ENCODE peak calls at places on chromosomes 3 and 15, in seven cellular contexts. One of them, this sample, is unnamed.

GRCh38 chr3:165466856-165467255 is 270.7 kb upstream of the SLITRK3 start:
- DNase-seq in progenitor cell of endocrine pancreas: no peak
- DNase-seq in GM12865: no peak
- DNase-seq in AG04449: no peak
- DNase-seq in cardiac muscle cell: peak; percentile 2
- DNase-seq in endothelial cell: no peak
- DNase-seq in lower lobe of right lung: no peak
- DNase-seq in this sample: no peak

GRCh38 chr3:20136231-20136630 is 49.8 kb downstream of the SGO1 start:
- DNase-seq in lower lobe of right lung: no peak
- DNase-seq in GM12865: no peak
- DNase-seq in AG04449: no peak
- DNase-seq in endothelial cell: no peak
- DNase-seq in cardiac muscle cell: no peak
- DNase-seq in progenitor cell of endocrine pancreas: no peak
- DNase-seq in this sample: no peak

GRCh38 chr3:195823998-195824397 is 12.3 kb upstream of the MUC4 start:
- DNase-seq in progenitor cell of endocrine pancreas: no peak
- DNase-seq in lower lobe of right lung: peak; percentile 76
- DNase-seq in GM12865: no peak
- DNase-seq in AG04449: no peak
- DNase-seq in cardiac muscle cell: no peak
- DNase-seq in endothelial cell: no peak
- DNase-seq in this sample: no peak

GRCh38 chr3:118900737-118901525 is 133.7 kb downstream of the IGSF11 start:
- DNase-seq in GM12865: no peak
- DNase-seq in lower lobe of right lung: no peak
- DNase-seq in endothelial cell: no peak
- DNase-seq in progenitor cell of endocrine pancreas: no peak
- DNase-seq in AG04449: no peak
- DNase-seq in cardiac muscle cell: no peak
- DNase-seq in this sample: peak; percentile 12

GRCh38 chr3:47581835-47582234 is 3.2 kb upstream of the CSPG5 start:
- DNase-seq in cardiac muscle cell: no peak
- DNase-seq in endothelial cell: no peak
- DNase-seq in AG04449: no peak
- DNase-seq in progenitor cell of endocrine pancreas: no peak
- DNase-seq in GM12865: no peak
- DNase-seq in lower lobe of right lung: no peak
- DNase-seq in this sample: no peak

GRCh38 chr15:61084502-61084901 is 144.6 kb downstream of the RORA start:
- DNase-seq in GM12865: no peak
- DNase-seq in endothelial cell: no peak
- DNase-seq in progenitor cell of endocrine pancreas: no peak
- DNase-seq in AG04449: no peak
- DNase-seq in cardiac muscle cell: no peak
- DNase-seq in lower lobe of right lung: no peak
- DNase-seq in this sample: no peak

GRCh38 chr15:77642793-77643430 is 10.2 kb upstream of the LINGO1 start:
- DNase-seq in cardiac muscle cell: no peak
- DNase-seq in progenitor cell of endocrine pancreas: no peak
- DNase-seq in endothelial cell: no peak
- DNase-seq in lower lobe of right lung: no peak
- DNase-seq in GM12865: no peak
- DNase-seq in AG04449: no peak
- DNase-seq in this sample: no peak

GRCh38 chr3:53680026-53680425 is 166.2 kb downstream of the CHDH start:
- DNase-seq in lower lobe of right lung: no peak
- DNase-seq in GM12865: no peak
- DNase-seq in AG04449: no peak
- DNase-seq in progenitor cell of endocrine pancreas: no peak
- DNase-seq in cardiac muscle cell: peak; percentile 78
- DNase-seq in endothelial cell: no peak
- DNase-seq in this sample: no peak

GRCh38 chr3:46729038-46729437 is 11.4 kb upstream of the PRSS50 start:
- DNase-seq in endothelial cell: no peak
- DNase-seq in lower lobe of right lung: no peak
- DNase-seq in cardiac muscle cell: no peak
- DNase-seq in AG04449: no peak
- DNase-seq in GM12865: no peak
- DNase-seq in progenitor cell of endocrine pancreas: no peak
- DNase-seq in this sample: no peak

GRCh38 chr3:189714991-189715961 is 84.1 kb downstream of the TP63 start:
- DNase-seq in AG04449: peak; percentile 64
- DNase-seq in endothelial cell: no peak
- DNase-seq in progenitor cell of endocrine pancreas: no peak
- DNase-seq in cardiac muscle cell: no peak
- DNase-seq in lower lobe of right lung: no peak
- DNase-seq in GM12865: peak; percentile 56
- DNase-seq in this sample: no peak

GRCh38 chr3:112770026-112770626 is 76.5 kb downstream of the CD200R1L start:
- DNase-seq in AG04449: no peak
- DNase-seq in lower lobe of right lung: no peak
- DNase-seq in GM12865: peak; percentile 16
- DNase-seq in cardiac muscle cell: no peak
- DNase-seq in progenitor cell of endocrine pancreas: no peak
- DNase-seq in endothelial cell: no peak
- DNase-seq in this sample: peak; percentile 69

GRCh38 chr3:128878556-128879124 is 780 bp upstream of the ACAD9 start:
- DNase-seq in progenitor cell of endocrine pancreas: no peak
- DNase-seq in endothelial cell: no peak
- DNase-seq in lower lobe of right lung: no peak
- DNase-seq in cardiac muscle cell: peak; percentile 10
- DNase-seq in AG04449: peak; percentile 10
- DNase-seq in GM12865: peak; percentile 48
- DNase-seq in this sample: peak; percentile 32

GRCh38 chr15:98658831-98659699 is 10.7 kb downstream of the IGF1R start:
- DNase-seq in lower lobe of right lung: no peak
- DNase-seq in progenitor cell of endocrine pancreas: no peak
- DNase-seq in endothelial cell: peak; percentile 33
- DNase-seq in AG04449: no peak
- DNase-seq in GM12865: peak; percentile 66
- DNase-seq in cardiac muscle cell: peak; percentile 61
- DNase-seq in this sample: peak; percentile 32

GRCh38 chr15:63503739-63504246 is 600 bp upstream of the USP3 start:
- DNase-seq in endothelial cell: peak; percentile 34
- DNase-seq in GM12865: peak; percentile 91
- DNase-seq in AG04449: no peak
- DNase-seq in progenitor cell of endocrine pancreas: peak; percentile 21
- DNase-seq in cardiac muscle cell: peak; percentile 48
- DNase-seq in lower lobe of right lung: peak; percentile 82
- DNase-seq in this sample: peak; percentile 95

GRCh38 chr3:18987862-18988447 is 160.4 kb upstream of the KCNH8 start:
- DNase-seq in cardiac muscle cell: no peak
- DNase-seq in AG04449: no peak
- DNase-seq in lower lobe of right lung: no peak
- DNase-seq in endothelial cell: no peak
- DNase-seq in progenitor cell of endocrine pancreas: no peak
- DNase-seq in GM12865: no peak
- DNase-seq in this sample: no peak

DNA sequence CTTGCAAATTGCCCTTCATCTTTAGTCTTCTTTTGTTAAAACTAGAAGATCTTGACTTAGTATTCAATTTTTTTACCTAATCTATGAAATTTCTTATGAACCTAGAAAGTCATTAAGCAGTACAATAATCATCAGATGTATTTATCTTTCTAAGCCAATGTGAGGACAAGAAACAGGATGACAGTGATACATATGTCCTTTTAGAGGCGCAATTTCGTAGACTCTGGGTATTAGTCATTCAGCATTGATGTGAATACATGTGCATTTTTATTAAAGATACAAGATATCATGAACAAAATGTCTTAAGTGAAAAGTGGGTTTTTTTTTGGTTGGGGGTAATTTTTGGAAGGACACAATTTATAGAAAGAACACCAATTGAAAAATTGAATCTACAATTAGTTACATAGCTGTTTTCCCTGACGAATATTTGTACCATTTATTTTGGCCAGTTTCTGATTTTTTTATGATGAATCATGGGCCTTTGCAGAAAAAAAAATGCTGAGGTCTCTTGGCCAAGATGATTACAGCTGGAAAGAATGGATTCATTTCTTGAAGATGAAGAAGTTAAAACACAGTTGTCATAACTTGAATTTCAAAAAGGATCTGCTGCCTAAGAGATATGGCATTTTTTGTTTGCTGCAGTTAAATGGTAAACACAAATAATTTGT is 48.9 kb upstream of the AGTR1 start:
- DNase-seq in progenitor cell of endocrine pancreas: no peak
- DNase-seq in AG04449: no peak
- DNase-seq in endothelial cell: no peak
- DNase-seq in GM12865: no peak
- DNase-seq in cardiac muscle cell: no peak
- DNase-seq in lower lobe of right lung: no peak
- DNase-seq in this sample: no peak
- TF ChIP-seq CTCF in progenitor cell of endocrine pancreas: no peak
- TF ChIP-seq CTCF in AG04449: no peak
- TF ChIP-seq CTCF in endothelial cell: no peak
- TF ChIP-seq CTCF in GM12865: no peak
- TF ChIP-seq CTCF in cardiac muscle cell: no peak
- TF ChIP-seq CTCF in lower lobe of right lung: no peak
- TF ChIP-seq CTCF in this sample: no peak

GRCh38 chr15:47384316-47384715 is 333.0 kb upstream of the SEMA6D start:
- DNase-seq in progenitor cell of endocrine pancreas: no peak
- DNase-seq in AG04449: peak; percentile 61
- DNase-seq in lower lobe of right lung: no peak
- DNase-seq in endothelial cell: peak; percentile 31
- DNase-seq in GM12865: no peak
- DNase-seq in cardiac muscle cell: peak; percentile 64
- DNase-seq in this sample: no peak
- TF ChIP-seq CTCF in progenitor cell of endocrine pancreas: no peak
- TF ChIP-seq CTCF in AG04449: no peak
- TF ChIP-seq CTCF in lower lobe of right lung: no peak
- TF ChIP-seq CTCF in endothelial cell: no peak
- TF ChIP-seq CTCF in GM12865: no peak
- TF ChIP-seq CTCF in cardiac muscle cell: no peak
- TF ChIP-seq CTCF in this sample: no peak

GRCh38 chr3:155938409-155938808 is 68.0 kb downstream of the GMPS start:
- DNase-seq in endothelial cell: no peak
- DNase-seq in progenitor cell of endocrine pancreas: no peak
- DNase-seq in GM12865: no peak
- DNase-seq in lower lobe of right lung: no peak
- DNase-seq in AG04449: no peak
- DNase-seq in cardiac muscle cell: no peak
- DNase-seq in this sample: no peak

GRCh38 chr3:155934215-155934614 is 63.8 kb downstream of the GMPS start:
- DNase-seq in cardiac muscle cell: no peak
- DNase-seq in AG04449: no peak
- DNase-seq in progenitor cell of endocrine pancreas: no peak
- DNase-seq in lower lobe of right lung: no peak
- DNase-seq in GM12865: no peak
- DNase-seq in endothelial cell: no peak
- DNase-seq in this sample: no peak
- TF ChIP-seq CTCF in cardiac muscle cell: peak; percentile 27
- TF ChIP-seq CTCF in AG04449: no peak
- TF ChIP-seq CTCF in progenitor cell of endocrine pancreas: no peak
- TF ChIP-seq CTCF in lower lobe of right lung: no peak
- TF ChIP-seq CTCF in GM12865: no peak
- TF ChIP-seq CTCF in endothelial cell: no peak
- TF ChIP-seq CTCF in this sample: no peak

GRCh38 chr3:142680710-142681109 is 43.1 kb upstream of the TRPC1 start:
- DNase-seq in cardiac muscle cell: no peak
- DNase-seq in lower lobe of right lung: no peak
- DNase-seq in progenitor cell of endocrine pancreas: no peak
- DNase-seq in AG04449: no peak
- DNase-seq in endothelial cell: no peak
- DNase-seq in GM12865: no peak
- DNase-seq in this sample: no peak
- TF ChIP-seq CTCF in cardiac muscle cell: no peak
- TF ChIP-seq CTCF in lower lobe of right lung: no peak
- TF ChIP-seq CTCF in progenitor cell of endocrine pancreas: no peak
- TF ChIP-seq CTCF in AG04449: no peak
- TF ChIP-seq CTCF in endothelial cell: no peak
- TF ChIP-seq CTCF in GM12865: no peak
- TF ChIP-seq CTCF in this sample: no peak

GRCh38 chr3:194604837-194605236 is 28.4 kb downstream of the TMEM44 start:
- DNase-seq in progenitor cell of endocrine pancreas: no peak
- DNase-seq in GM12865: no peak
- DNase-seq in lower lobe of right lung: no peak
- DNase-seq in AG04449: no peak
- DNase-seq in endothelial cell: no peak
- DNase-seq in cardiac muscle cell: no peak
- DNase-seq in this sample: no peak
- TF ChIP-seq CTCF in progenitor cell of endocrine pancreas: peak; percentile 40
- TF ChIP-seq CTCF in GM12865: no peak
- TF ChIP-seq CTCF in lower lobe of right lung: peak; percentile 25
- TF ChIP-seq CTCF in AG04449: peak; percentile 44
- TF ChIP-seq CTCF in endothelial cell: no peak
- TF ChIP-seq CTCF in cardiac muscle cell: peak; percentile 59
- TF ChIP-seq CTCF in this sample: no peak

DNA sequence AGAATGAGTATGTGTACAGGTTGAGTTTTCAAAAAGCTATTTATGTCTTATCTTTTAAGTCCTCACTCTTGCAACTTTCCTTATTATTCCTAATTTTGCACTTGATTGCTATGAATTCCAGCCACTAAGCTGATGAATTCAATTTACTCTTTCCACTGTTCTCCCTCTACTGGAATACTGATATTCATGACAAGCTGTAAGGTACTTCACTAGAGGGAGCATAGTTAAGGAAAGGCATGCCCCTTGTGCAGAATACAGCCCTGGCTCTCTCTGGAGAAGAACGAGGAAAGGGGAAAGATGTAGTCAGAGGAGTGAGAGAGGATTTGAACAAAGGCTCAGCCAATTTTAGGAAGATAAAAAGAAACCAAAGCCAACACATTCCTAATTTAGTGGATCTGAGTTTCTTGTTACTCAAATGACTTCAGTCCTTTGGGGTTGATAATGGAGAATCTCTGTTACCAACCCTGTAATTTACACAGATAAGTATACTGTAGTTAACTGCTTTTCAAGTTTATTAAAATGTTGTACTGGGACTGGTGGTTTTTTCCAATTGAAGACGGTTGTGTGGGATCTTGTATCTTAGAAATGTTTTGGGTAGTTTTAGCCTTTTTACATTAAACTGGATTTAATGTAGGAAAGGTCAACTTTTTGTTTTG is 4.0 kb downstream of the SCAANT1 start:
- DNase-seq in progenitor cell of endocrine pancreas: no peak
- DNase-seq in endothelial cell: no peak
- DNase-seq in AG04449: no peak
- DNase-seq in GM12865: no peak
- DNase-seq in lower lobe of right lung: no peak
- DNase-seq in cardiac muscle cell: peak; percentile 53
- DNase-seq in this sample: no peak
- TF ChIP-seq CTCF in progenitor cell of endocrine pancreas: peak; percentile 23
- TF ChIP-seq CTCF in endothelial cell: no peak
- TF ChIP-seq CTCF in AG04449: peak; percentile 54
- TF ChIP-seq CTCF in GM12865: no peak
- TF ChIP-seq CTCF in lower lobe of right lung: no peak
- TF ChIP-seq CTCF in cardiac muscle cell: peak; percentile 48
- TF ChIP-seq CTCF in this sample: no peak

This sample was measured in activated CD8-positive, alpha-beta T cell treated with anti-CD3 and anti-CD28 coated beads for 36 hours.